ENCODE peak calls at places on chromosomes 16 and 17, in eight cellular contexts. L is AG10803; Y is T-helper 2 cell; S is H9; B is NCI-H2081 treated with DMSO at 0.1 percent for 48 hours; Q is head of caudate nucleus; J is CD4-positive, alpha-beta memory T cell; K is lung. T is an unnamed sample.

GRCh38 chr17:65532491-65532890 is 29.0 kb downstream of the AXIN2 start:
- DNase-seq in S (no peak), Q (no peak), K (no peak), B (no peak), Y (no peak), L (no peak), J (no peak), T (no peak)

GRCh38 chr17:15233022-15233805 is 31.9 kb downstream of the PMP22 start:
- DNase-seq in L (peak), B (no peak), Q (peak), J (no peak), K (no peak), Y (peak), S (peak), T (no peak)

GRCh38 chr16:23692190-23692837 is 13.6 kb downstream of the PLK1 start:
- DNase-seq in S (no peak), J (no peak), Y (no peak), K (no peak), L (no peak), Q (no peak), B (no peak), T (no peak)

GRCh38 chr17:2400474-2400866 is 390 bp downstream of the MNT start:
- DNase-seq in Q (peak), B (no peak), K (no peak), Y (peak), S (peak), J (peak), L (peak), T (peak)

GRCh38 chr17:28398280-28398981 is 7.6 kb downstream of the SLC46A1 start:
- DNase-seq in B (no peak), L (no peak), Q (no peak), J (no peak), S (no peak), K (no peak), Y (no peak), T (no peak)

GRCh38 chr17:43543771-43544575 is 2.2 kb downstream of the ETV4 start:
- DNase-seq in J (no peak), Q (no peak), S (peak), Y (no peak), B (no peak), K (no peak), L (no peak), T (no peak)

GRCh38 chr17:13864551-13864950 is 204.8 kb upstream of the COX10 start:
- DNase-seq in K (no peak), J (no peak), Y (no peak), Q (no peak), B (no peak), L (peak), S (no peak), T (no peak)

GRCh38 chr16:4506450-4506849 is 30.3 kb downstream of the HMOX2 start:
- DNase-seq in J (peak), Y (peak), B (no peak), S (peak), Q (peak), K (peak), L (peak), T (peak)